ENCODE peak calls at places on chromosomes 12 and 14, in four cellular contexts. K, G, H and J are unnamed samples.

GRCh38 chr14:38065101-38065762 is 142.5 kb upstream of the SSTR1 start:
- DNase-seq in K (no peak), G (no peak), H (no peak), J (no peak)

GRCh38 chr12:131101006-131101405 is 147.3 kb downstream of the ADGRD1 start:
- DNase-seq in K (peak), G (no peak), H (no peak), J (no peak)

GRCh38 chr14:30385925-30386324 is 173.0 kb upstream of the G2E3 start:
- DNase-seq in H (no peak), G (no peak), K (no peak), J (no peak)

GRCh38 chr14:23286020-23286903 is at the start of gene HOMEZ:
- DNase-seq in K (peak), H (peak), G (peak), J (peak)

GRCh38 chr12:57395121-57395520 is 35.7 kb downstream of the R3HDM2 start:
- DNase-seq in H (no peak), G (no peak), K (no peak), J (no peak)

GRCh38 chr12:131831635-131832041 is 3.4 kb downstream of the MMP17 start:
- DNase-seq in H (no peak), G (peak), K (no peak), J (no peak)

GRCh38 chr14:90645842-90646443 is 170.3 kb downstream of the TTC7B start:
- DNase-seq in G (peak), H (peak), K (no peak), J (no peak)

GRCh38 chr14:60051690-60052324 is 39.9 kb upstream of the PCNX4 start:
- DNase-seq in K (no peak), G (no peak), H (no peak), J (no peak)

GRCh38 chr14:106436310-106436905 is 910.0 kb downstream of the TMEM121 start:
- DNase-seq in K (peak), G (peak), H (no peak), J (no peak)

GRCh38 chr12:19912996-19913395 is 455.3 kb upstream of the PDE3A start:
- DNase-seq in K (no peak), G (no peak), H (no peak), J (no peak)

GRCh38 chr12:67484788-67485480 is 163.6 kb upstream of the DYRK2 start:
- DNase-seq in K (no peak), H (no peak), G (no peak), J (no peak)

GRCh38 chr12:61993734-61994345 is 266.4 kb upstream of the USP15 start:
- DNase-seq in K (no peak), H (peak), G (peak), J (no peak)

GRCh38 chr12:41485203-41485602 is 297.1 kb downstream of the PDZRN4 start:
- DNase-seq in H (no peak), K (no peak), G (no peak), J (no peak)

GRCh38 chr12:95390932-95391331 is 83.0 kb upstream of the METAP2 start:
- DNase-seq in H (no peak), G (no peak), K (no peak), J (no peak)

GRCh38 chr12:53603804-53604203 is 22.4 kb downstream of the ATF7 start:
- DNase-seq in H (no peak), G (no peak), K (no peak), J (no peak)

GRCh38 chr12:62438098-62438692 is 28.4 kb upstream of the MON2 start:
- DNase-seq in G (peak), H (peak), K (no peak), J (peak)

GRCh38 chr12:76555226-76555767 is 4.3 kb downstream of the OSBPL8 start:
- DNase-seq in K (no peak), H (no peak), G (no peak), J (no peak)

GRCh38 chr12:115599251-115599811 is 678.2 kb downstream of the MED13L start:
- DNase-seq in G (no peak), H (no peak), K (no peak), J (no peak)

GRCh38 chr12:132019891-132020290 is 70.1 kb downstream of the EP400 start:
- DNase-seq in K (no peak), G (no peak), H (no peak), J (no peak)

GRCh38 chr12:102659200-102659911 is 179.0 kb upstream of the IGF1 start:
- DNase-seq in K (no peak), G (peak), H (no peak), J (no peak)

GRCh38 chr12:86727151-86727550 is 471.0 kb upstream of the MGAT4C start:
- DNase-seq in G (peak), H (no peak), K (no peak), J (no peak)

GRCh38 chr14:20662968-20663731 is 21.2 kb upstream of the RNASE4 start:
- DNase-seq in H (peak), G (peak), K (peak), J (peak)

GRCh38 chr12:48776956-48777355 is 11.9 kb downstream of the ADCY6 start:
- DNase-seq in G (no peak), H (no peak), K (no peak), J (no peak)

GRCh38 chr12:96497800-96498199 is 8.4 kb downstream of the CFAP54 start:
- DNase-seq in G (no peak), K (no peak), H (no peak), J (no peak)

GRCh38 chr14:31787377-31787776 is 226.2 kb downstream of the NUBPL start:
- DNase-seq in H (no peak), K (no peak), G (peak), J (no peak)

GRCh38 chr14:78029471-78030372 is 140.5 kb upstream of the NRXN3 start:
- DNase-seq in K (no peak), G (no peak), H (no peak), J (no peak)

GRCh38 chr12:130917607-130918006 is 36.1 kb upstream of the ADGRD1 start:
- DNase-seq in H (no peak), G (no peak), K (no peak), J (no peak)

DNA sequence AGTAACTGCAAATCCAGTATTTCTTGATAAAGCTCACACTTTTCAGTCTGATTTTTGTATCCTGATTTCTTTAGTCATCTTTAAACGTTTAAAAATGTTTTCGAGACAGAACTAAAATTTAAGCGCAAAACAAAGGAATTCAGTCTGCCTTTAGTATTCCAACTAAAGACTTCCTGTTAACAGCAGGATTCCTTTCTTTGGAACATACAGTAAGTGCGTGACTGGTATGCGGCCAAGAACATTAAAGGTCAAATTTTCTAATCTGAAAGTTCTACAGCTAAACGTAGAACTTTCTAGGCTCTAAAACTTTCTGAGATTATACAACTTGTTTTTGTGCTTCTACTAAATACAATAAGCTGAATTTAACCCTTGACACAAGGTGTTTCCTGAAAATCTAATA is 9.9 kb downstream of the SAV1 start:
- DNase-seq in K (no peak), H (no peak), G (no peak), J (no peak)
- H3K27ac ChIP-seq in K (peak), H (no peak), G (peak), J (peak)

DNA sequence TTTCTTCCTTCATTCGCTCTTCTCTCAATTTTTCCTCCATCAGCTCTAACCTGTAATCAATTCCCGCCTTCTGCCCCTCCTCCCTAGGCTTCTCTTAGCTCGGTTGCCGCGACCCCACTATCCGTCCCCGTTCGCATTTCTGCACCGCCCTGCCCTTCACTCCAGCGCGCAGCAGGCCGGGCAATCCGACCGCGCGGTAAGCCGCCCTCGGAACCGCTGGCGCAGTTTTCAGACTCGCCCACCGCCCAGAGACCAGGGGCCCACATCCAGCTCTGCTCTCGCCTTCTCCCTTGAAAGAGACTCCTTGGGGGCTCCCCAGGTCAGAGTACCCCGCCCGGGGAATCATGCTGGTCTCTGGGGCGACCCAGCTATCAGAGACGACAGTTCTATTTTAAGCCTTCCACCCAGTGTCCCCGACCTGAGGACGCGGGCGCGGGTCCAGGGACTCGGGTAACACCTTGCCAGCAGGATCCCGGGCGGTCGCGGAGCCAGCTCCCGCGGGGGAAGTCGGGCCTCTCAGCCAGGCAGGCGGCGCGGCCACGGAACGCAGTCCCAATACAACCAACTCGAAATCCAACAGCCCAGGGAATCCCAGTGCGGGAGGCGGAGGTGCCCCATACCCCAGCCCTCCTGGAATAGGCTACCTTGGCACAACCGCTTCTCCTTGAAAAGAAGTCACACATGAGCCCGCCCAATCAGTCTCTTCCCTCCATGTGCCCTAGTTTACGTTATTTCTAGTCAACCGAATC is 5.7 kb upstream of the SLC38A4 start:
- DNase-seq in K (no peak), H (peak), G (no peak), J (peak)
- H3K4me3 ChIP-seq in K (peak), H (peak), G (peak), J (peak)

DNA sequence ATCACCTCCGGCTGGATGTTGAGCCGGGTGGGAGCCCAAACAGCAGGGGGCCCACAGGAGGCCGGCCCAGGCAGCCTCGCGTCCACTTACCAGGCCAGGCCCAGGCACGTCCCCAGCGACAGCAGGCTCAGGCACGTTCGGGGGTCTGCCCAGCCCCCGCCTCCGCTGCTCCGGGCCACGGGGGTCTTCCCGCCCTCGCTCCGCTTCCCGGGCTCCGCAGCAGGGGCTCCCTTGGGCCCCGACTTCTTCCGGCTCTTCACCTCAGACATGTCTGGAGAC is 216 bp downstream of the IKBIP start:
- DNase-seq in G (peak), K (no peak), H (peak), J (no peak)
- TF ChIP-seq CTCF in G (no peak), K (no peak), H (no peak), J (no peak)

DNA sequence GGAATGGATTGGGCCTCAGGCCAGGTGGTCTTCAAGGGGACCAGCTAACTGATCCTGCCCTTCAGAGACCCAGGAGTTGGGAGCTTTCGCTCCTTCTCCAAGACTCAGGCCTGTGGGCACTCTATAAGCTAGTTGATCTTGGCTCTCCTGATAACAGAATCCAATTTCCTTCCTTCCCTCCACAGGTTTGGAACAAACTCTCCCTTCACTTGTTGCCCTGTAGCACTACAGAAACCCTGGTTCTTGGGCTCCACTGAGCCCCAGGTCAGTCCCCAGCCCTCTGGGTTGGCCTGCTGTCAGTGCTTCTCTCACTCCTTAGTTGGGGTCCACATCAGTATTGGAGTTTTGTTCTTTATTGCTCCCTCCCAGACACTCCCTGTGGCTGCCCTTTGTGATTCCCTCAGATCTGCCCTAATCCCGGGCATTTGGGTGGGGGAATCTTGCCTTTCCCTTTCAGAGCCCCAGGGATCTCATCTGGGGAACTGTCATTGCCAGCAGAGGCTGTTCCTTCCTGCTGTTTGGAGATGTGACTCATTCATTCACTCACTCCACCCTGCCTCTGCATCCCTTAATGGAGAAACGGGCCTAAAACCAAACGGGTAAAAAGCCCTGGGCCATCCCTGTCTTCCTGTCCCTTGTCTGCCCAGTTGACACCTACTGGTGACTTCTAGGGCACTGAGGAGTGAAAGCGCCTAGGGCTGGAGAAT is 4.4 kb upstream of the GPD1 start:
- DNase-seq in K (no peak), G (no peak), H (no peak), J (no peak)
- H3K27ac ChIP-seq in K (no peak), G (no peak), H (peak), J (no peak)

GRCh38 chr12:124823272-124823970 is 40.2 kb downstream of the SCARB1 start:
- DNase-seq in H (no peak), K (no peak), G (no peak), J (no peak)
- H3K4me3 ChIP-seq in H (no peak), K (no peak), G (no peak), J (no peak)

GRCh38 chr14:34223302-34224150 is 238.5 kb downstream of the SPTSSA start:
- DNase-seq in H (no peak), K (no peak), G (no peak), J (no peak)
- TF ChIP-seq CTCF in H (no peak), K (no peak), G (no peak), J (no peak)